ENCODE peak calls at places on chromosomes 3 and 15, in ten cellular contexts. Q is spleen, O is AG04450, E is esophagus squamous epithelium, C is SK-N-SH, P is suprapubic skin, T is transverse colon, B is astrocyte, A is A549, I is psoas muscle. L is an unnamed sample.

GRCh38 chr15:60804986-60805949 is 326.3 kb upstream of the ICE2 start:
- DNase-seq in T (no peak), A (peak), O (no peak), E (no peak), I (peak), C (no peak), P (peak), B (peak), Q (no peak), L (no peak)

GRCh38 chr3:189637755-189638154 is 6.6 kb downstream of the TP63 start:
- DNase-seq in C (no peak), Q (no peak), O (no peak), A (no peak), B (no peak), P (no peak), E (no peak), I (no peak), T (no peak), L (no peak)

GRCh38 chr3:47646362-47646761 is 67.7 kb upstream of the CSPG5 start:
- DNase-seq in B (no peak), T (no peak), A (no peak), Q (no peak), C (no peak), P (no peak), E (no peak), O (peak), I (no peak), L (no peak)

GRCh38 chr15:95129589-95129988 is 898.2 kb downstream of the MCTP2 start:
- DNase-seq in B (peak), A (no peak), T (peak), I (no peak), E (no peak), P (no peak), C (no peak), O (peak), Q (no peak), L (no peak)

GRCh38 chr15:43105077-43105769 is 615 bp downstream of the UBR1 start:
- DNase-seq in C (peak), P (no peak), Q (no peak), I (no peak), A (peak), O (no peak), T (peak), E (no peak), B (no peak), L (no peak)

GRCh38 chr3:56700136-56700535 is 17.1 kb upstream of the TASOR start:
- DNase-seq in A (no peak), Q (no peak), P (no peak), I (no peak), O (no peak), E (no peak), B (no peak), C (no peak), T (no peak), L (no peak)

GRCh38 chr15:89632563-89633430 is 22.5 kb downstream of the KIF7 start:
- DNase-seq in B (no peak), T (no peak), I (no peak), A (no peak), P (no peak), O (no peak), C (peak), Q (no peak), E (no peak), L (no peak)

GRCh38 chr15:24835301-24835700 is 119.5 kb upstream of the SNRPN start:
- DNase-seq in T (no peak), O (no peak), A (no peak), C (no peak), I (no peak), B (no peak), P (no peak), Q (no peak), E (no peak), L (no peak)

GRCh38 chr3:195140816-195141793 is 129.9 kb downstream of the XXYLT1 start:
- DNase-seq in T (no peak), P (no peak), B (peak), C (no peak), Q (no peak), A (no peak), I (no peak), E (no peak), O (no peak), L (no peak)

GRCh38 chr15:32778391-32779176 is 60.8 kb downstream of the GREM1 start:
- DNase-seq in B (peak), E (no peak), I (no peak), O (no peak), Q (no peak), A (no peak), T (no peak), C (no peak), P (no peak), L (no peak)

GRCh38 chr3:186365202-186365974 is 3.4 kb upstream of the DGKG start:
- DNase-seq in C (no peak), Q (no peak), T (no peak), A (no peak), P (no peak), E (no peak), O (no peak), I (no peak), B (peak), L (no peak)

GRCh38 chr15:89812126-89812846 is 2.4 kb downstream of the ANPEP start:
- DNase-seq in A (peak), E (no peak), Q (no peak), B (no peak), T (peak), I (peak), P (peak), O (no peak), C (peak), L (no peak)

GRCh38 chr3:125037498-125038150 is 18.2 kb downstream of the HEG1 start:
- DNase-seq in I (no peak), Q (no peak), C (no peak), P (no peak), E (no peak), A (no peak), B (no peak), O (no peak), T (no peak), L (no peak)

GRCh38 chr15:42133892-42134502 is 22.4 kb downstream of the PLA2G4F start:
- DNase-seq in A (peak), C (peak), E (no peak), O (no peak), T (peak), I (peak), P (no peak), B (no peak), Q (no peak), L (peak)

GRCh38 chr3:140748903-140749302 is 71.0 kb downstream of the TRIM42 start:
- DNase-seq in P (no peak), T (no peak), B (no peak), O (no peak), E (no peak), Q (no peak), I (no peak), C (no peak), A (no peak), L (no peak)

GRCh38 chr3:14784087-14784596 is 34.6 kb upstream of the FGD5 start:
- DNase-seq in A (no peak), I (peak), Q (peak), O (no peak), E (no peak), B (no peak), T (no peak), P (peak), C (peak), L (no peak)

GRCh38 chr3:42688487-42689420 is 3.4 kb downstream of the KLHL40 start:
- DNase-seq in B (no peak), E (no peak), A (no peak), I (peak), P (peak), O (no peak), Q (peak), T (no peak), C (no peak), L (no peak)

GRCh38 chr15:38886315-38887163 is 321.9 kb upstream of the RASGRP1 start:
- DNase-seq in B (peak), C (no peak), A (peak), T (no peak), E (no peak), P (no peak), Q (no peak), I (no peak), O (peak), L (no peak)

GRCh38 chr15:90665288-90666134 is 51.6 kb upstream of the BLM start:
- DNase-seq in B (peak), P (peak), A (peak), O (no peak), I (peak), E (no peak), C (peak), Q (peak), T (peak), L (peak)

GRCh38 chr3:139534444-139534812 is 5.1 kb downstream of the RBP1 start:
- DNase-seq in E (no peak), C (no peak), A (no peak), O (peak), B (peak), T (peak), I (no peak), P (no peak), Q (no peak), L (no peak)

GRCh38 chr15:42736793-42737528 is at the start of gene CDAN1:
- DNase-seq in P (peak), Q (peak), A (peak), I (peak), E (no peak), T (peak), B (peak), C (peak), O (peak), L (peak)

GRCh38 chr3:176905331-176905730 is 292.0 kb downstream of the TBL1XR1 start:
- DNase-seq in A (no peak), I (no peak), P (no peak), B (no peak), T (no peak), Q (no peak), O (no peak), C (no peak), E (no peak), L (no peak)

GRCh38 chr3:108430540-108430939 is 79.9 kb downstream of the MYH15 start:
- DNase-seq in E (no peak), T (no peak), I (no peak), C (no peak), B (peak), A (no peak), P (no peak), O (no peak), Q (no peak), L (no peak)

GRCh38 chr3:195072916-195073564 is 197.9 kb downstream of the XXYLT1 start:
- DNase-seq in A (no peak), E (no peak), P (peak), I (peak), O (no peak), B (no peak), C (no peak), Q (peak), T (peak), L (no peak)

GRCh38 chr15:100853676-100854440 is 25.8 kb upstream of the ALDH1A3 start:
- DNase-seq in C (no peak), I (no peak), E (no peak), O (no peak), P (no peak), Q (no peak), T (no peak), B (no peak), A (no peak), L (no peak)

GRCh38 chr3:143832433-143832832 is 15.8 kb downstream of the SLC9A9 start:
- DNase-seq in O (no peak), A (no peak), C (no peak), T (no peak), Q (no peak), I (no peak), E (no peak), P (no peak), B (peak), L (no peak)

GRCh38 chr15:75733761-75734651 is 21.4 kb upstream of the CSPG4 start:
- DNase-seq in T (no peak), B (no peak), O (no peak), C (no peak), Q (peak), I (no peak), A (no peak), P (peak), E (no peak), L (no peak)

GRCh38 chr3:150216041-150216811 is 191.9 kb upstream of the TSC22D2 start:
- DNase-seq in C (peak), I (peak), A (no peak), B (peak), P (no peak), E (no peak), Q (no peak), T (no peak), O (no peak), L (no peak)

GRCh38 chr3:151276038-151277027 is 2.0 kb downstream of the P2RY14 start:
- DNase-seq in A (no peak), T (no peak), P (no peak), C (no peak), E (no peak), I (no peak), Q (peak), B (no peak), O (no peak), L (no peak)

GRCh38 chr3:95629802-95630201 is 1184.6 kb upstream of the EPHA6 start:
- DNase-seq in C (no peak), T (no peak), Q (no peak), E (no peak), P (no peak), A (no peak), I (no peak), O (no peak), B (no peak), L (no peak)

GRCh38 chr3:38640661-38641441 is 8.6 kb downstream of the SCN5A start:
- DNase-seq in A (no peak), E (no peak), C (no peak), B (no peak), T (no peak), P (peak), O (no peak), I (no peak), Q (peak), L (no peak)

GRCh38 chr3:167568634-167569033 is 85.1 kb downstream of the WDR49 start:
- DNase-seq in I (no peak), Q (no peak), T (no peak), P (no peak), A (no peak), O (no peak), B (no peak), E (no peak), C (no peak), L (no peak)

GRCh38 chr3:46361408-46362283 is 7.7 kb downstream of the CCR2 start:
- DNase-seq in Q (no peak), T (no peak), I (no peak), C (no peak), B (no peak), P (no peak), E (no peak), O (no peak), A (no peak), L (no peak)

GRCh38 chr15:77181305-77182074 is 110.6 kb upstream of the TSPAN3 start:
- DNase-seq in C (no peak), I (no peak), A (no peak), P (no peak), B (no peak), Q (peak), E (no peak), O (no peak), T (no peak), L (no peak)
- H3K27ac ChIP-seq in C (no peak), I (no peak), A (no peak), P (no peak), B (no peak), Q (peak), E (no peak), O (no peak), T (no peak), L (no peak)

GRCh38 chr15:40380636-40381035 is 1.9 kb upstream of the KNSTRN start:
- DNase-seq in B (no peak), O (no peak), Q (no peak), A (no peak), C (no peak), I (no peak), E (no peak), T (no peak), P (no peak), L (no peak)
- H3K27ac ChIP-seq in B (no peak), O (peak), Q (no peak), A (peak), C (peak), I (peak), E (no peak), T (no peak), P (no peak), L (no peak)

GRCh38 chr3:50319181-50319871 is 3.2 kb downstream of the HYAL2 start:
- DNase-seq in A (no peak), P (peak), T (no peak), B (no peak), E (no peak), O (no peak), I (no peak), C (no peak), Q (no peak), L (no peak)

GRCh38 chr3:50317303-50317702 is 5.2 kb downstream of the HYAL2 start:
- DNase-seq in C (no peak), E (no peak), B (no peak), P (peak), O (no peak), T (peak), A (no peak), I (no peak), Q (no peak), L (no peak)

GRCh38 chr3:50318163-50318562 is 4.4 kb downstream of the HYAL2 start:
- DNase-seq in T (no peak), A (no peak), C (no peak), I (no peak), P (no peak), O (no peak), B (no peak), E (no peak), Q (no peak), L (no peak)

GRCh38 chr3:50319872-50320625 is 2.5 kb downstream of the HYAL2 start:
- DNase-seq in A (no peak), I (no peak), C (no peak), B (no peak), E (no peak), T (no peak), Q (peak), P (no peak), O (no peak), L (no peak)

GRCh38 chr3:50318615-50319014 is 3.9 kb downstream of the HYAL2 start:
- DNase-seq in C (no peak), B (no peak), T (no peak), A (no peak), P (no peak), I (no peak), Q (no peak), E (no peak), O (no peak), L (no peak)
- H3K27ac ChIP-seq in C (no peak), B (no peak), T (peak), A (no peak), P (peak), I (no peak), Q (peak), E (peak), O (no peak), L (no peak)

GRCh38 chr3:172710709-172711456 is at the start of gene NCEH1:
- DNase-seq in Q (peak), C (peak), E (peak), A (peak), O (peak), P (peak), T (peak), B (peak), I (peak), L (peak)

GRCh38 chr3:172709776-172710708 is 825 bp downstream of the NCEH1 start:
- DNase-seq in T (peak), O (no peak), A (no peak), C (peak), Q (peak), E (no peak), I (peak), B (peak), P (peak), L (peak)

GRCh38 chr3:172708905-172709775 is 1.7 kb downstream of the NCEH1 start:
- DNase-seq in A (no peak), C (no peak), B (no peak), I (no peak), O (no peak), T (peak), E (no peak), Q (no peak), P (no peak), L (no peak)

GRCh38 chr3:172705166-172705565 is 5.7 kb downstream of the NCEH1 start:
- DNase-seq in C (no peak), A (no peak), P (no peak), B (no peak), I (no peak), Q (no peak), T (peak), O (no peak), E (no peak), L (no peak)

GRCh38 chr3:172707967-172708366 is 2.9 kb downstream of the NCEH1 start:
- DNase-seq in T (no peak), P (no peak), A (peak), I (no peak), C (no peak), O (peak), E (no peak), B (peak), Q (no peak), L (peak)
- H3K27ac ChIP-seq in T (no peak), P (no peak), A (no peak), I (no peak), C (peak), O (no peak), E (no peak), B (peak), Q (no peak), L (peak)

GRCh38 chr3:98979296-98979695 is 77.8 kb upstream of the DCBLD2 start:
- DNase-seq in C (no peak), A (no peak), E (no peak), B (no peak), I (no peak), Q (no peak), O (no peak), T (no peak), P (no peak), L (no peak)

GRCh38 chr3:98978068-98978811 is 76.7 kb upstream of the DCBLD2 start:
- DNase-seq in E (no peak), C (no peak), A (no peak), O (no peak), T (no peak), Q (no peak), I (no peak), B (peak), P (no peak), L (peak)

GRCh38 chr3:98982336-98982735 is 80.8 kb upstream of the DCBLD2 start:
- DNase-seq in P (no peak), T (no peak), Q (no peak), O (no peak), C (no peak), E (no peak), B (peak), A (no peak), I (no peak), L (no peak)

GRCh38 chr3:98984024-98984423 is 82.5 kb upstream of the DCBLD2 start:
- DNase-seq in O (no peak), B (no peak), P (no peak), Q (no peak), T (no peak), A (no peak), C (no peak), E (no peak), I (no peak), L (no peak)

DNA sequence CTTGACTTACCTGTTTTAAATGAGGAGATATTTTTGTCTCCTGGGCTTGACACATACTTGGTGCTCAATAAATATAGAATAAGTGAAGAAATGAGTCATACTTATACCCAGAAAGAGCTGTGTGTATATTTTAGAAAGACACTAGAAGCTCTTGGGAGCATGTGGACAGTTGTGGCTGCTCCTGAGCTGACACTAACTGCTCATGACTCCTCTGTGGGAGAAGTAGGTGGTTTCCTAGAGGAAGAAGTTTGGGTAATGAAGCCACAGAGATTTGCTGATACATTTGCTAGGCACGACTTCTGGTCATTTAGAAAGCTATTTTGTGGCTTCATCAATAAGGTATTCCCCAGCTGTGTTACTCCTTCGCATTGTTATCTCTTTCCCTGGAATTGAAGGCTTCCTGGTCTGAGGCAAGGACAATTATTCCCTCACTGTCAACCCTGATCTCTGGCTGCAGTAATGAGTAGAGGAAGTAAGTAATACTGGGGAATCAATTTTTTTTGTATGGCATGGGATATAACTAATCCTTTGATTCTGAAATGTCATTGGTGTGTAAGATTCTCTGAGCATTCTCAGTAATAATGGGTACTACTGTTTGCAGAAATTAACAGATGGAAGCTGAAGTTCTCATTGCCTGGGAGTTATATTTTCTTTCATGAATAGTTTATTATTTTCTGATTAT is 79.6 kb upstream of the DCBLD2 start:
- DNase-seq in C (no peak), I (no peak), O (no peak), T (no peak), Q (no peak), B (peak), E (no peak), P (no peak), A (peak), L (peak)
- H3K27ac ChIP-seq in C (peak), I (no peak), O (no peak), T (no peak), Q (no peak), B (peak), E (no peak), P (no peak), A (peak), L (peak)

L was measured in SJSA1.